ENCODE peak calls at places on chromosomes 4 and X, in six cellular contexts. U, S, B, Y, Q and A are unnamed samples.

GRCh38 chr4:119626420-119626819 is 2.2 kb downstream of the PDE5A start:
- DNase-seq in S (no peak), Q (no peak), Y (no peak), U (no peak), B (no peak), A (no peak)

GRCh38 chr4:44320833-44321232 is 127.8 kb downstream of the KCTD8 start:
- DNase-seq in S (no peak), B (no peak), Y (no peak), Q (no peak), U (no peak), A (no peak)

GRCh38 chr4:111400736-111401135 is 744.5 kb upstream of the FAM241A start:
- DNase-seq in S (peak; percentile 26), Q (peak; percentile 68), B (peak; percentile 12), U (peak; percentile 1), Y (no peak), A (peak; percentile 67)

GRCh38 chr4:81811562-81812293 is 340.0 kb upstream of the RASGEF1B start:
- DNase-seq in B (peak; percentile 6), S (peak; percentile 10), U (no peak), Q (no peak), Y (no peak), A (no peak)

GRCh38 chr4:88843067-88843723 is 145.6 kb upstream of the NAP1L5 start:
- DNase-seq in U (no peak), B (peak; percentile 78), S (no peak), Y (no peak), Q (no peak), A (no peak)

GRCh38 chr4:113773014-113773413 is 11.5 kb upstream of the CAMK2D start:
- DNase-seq in Y (no peak), U (no peak), B (no peak), S (no peak), Q (no peak), A (no peak)

GRCh38 chr4:121472937-121473721 is 92.3 kb upstream of the QRFPR start:
- DNase-seq in B (no peak), S (no peak), U (no peak), Q (no peak), Y (no peak), A (no peak)

GRCh38 chrX:49276671-49277519 is 7.3 kb downstream of the PPP1R3F start:
- DNase-seq in U (no peak), Q (no peak), S (no peak), B (no peak), Y (no peak), A (peak; percentile 3)

GRCh38 chr4:7348946-7349900 is 85.5 kb downstream of the PSAPL1 start:
- DNase-seq in Y (no peak), Q (no peak), S (no peak), B (no peak), U (no peak), A (no peak)

GRCh38 chr4:3572363-3572762 is 40.1 kb upstream of the LRPAP1 start:
- DNase-seq in S (no peak), Q (no peak), B (no peak), Y (peak; percentile 49), U (no peak), A (no peak)

GRCh38 chrX:44400588-44400987 is 57.1 kb upstream of the EFHC2 start:
- DNase-seq in Y (no peak), Q (peak; percentile 95), U (peak; percentile 95), S (peak; percentile 29), B (peak; percentile 95), A (peak; percentile 90)

GRCh38 chr4:144480068-144480467 is 165.9 kb upstream of the HHIP start:
- DNase-seq in U (no peak), S (no peak), Y (no peak), Q (no peak), B (no peak), A (no peak)

GRCh38 chrX:114798902-114799301 is 215.0 kb downstream of the HTR2C start:
- DNase-seq in B (peak; percentile 54), U (peak; percentile 23), S (no peak), Y (no peak), Q (no peak), A (peak; percentile 0)

GRCh38 chr4:159655547-159655946 is 552.7 kb downstream of the RAPGEF2 start:
- DNase-seq in U (peak; percentile 95), Q (peak; percentile 99), B (peak; percentile 53), S (no peak), Y (no peak), A (no peak)

GRCh38 chr4:5722328-5722727 is 11.3 kb downstream of the EVC start:
- DNase-seq in S (peak; percentile 43), Y (no peak), Q (peak; percentile 38), U (no peak), B (peak; percentile 76), A (peak; percentile 43)

GRCh38 chrX:24647257-24648058 is at the start of gene PCYT1B:
- DNase-seq in Q (peak; percentile 68), U (peak; percentile 80), Y (peak; percentile 94), S (peak; percentile 86), B (no peak), A (peak; percentile 68)

GRCh38 chr4:15117270-15117946 is 115.1 kb downstream of the CPEB2 start:
- DNase-seq in Q (no peak), B (no peak), S (no peak), Y (no peak), U (no peak), A (peak; percentile 10)

GRCh38 chr4:165663411-165663810 is 209.6 kb upstream of the TLL1 start:
- DNase-seq in B (no peak), U (peak; percentile 11), S (no peak), Q (peak; percentile 34), Y (no peak), A (peak; percentile 53)

GRCh38 chr4:19382993-19383392 is 868.7 kb upstream of the SLIT2 start:
- DNase-seq in Y (no peak), S (no peak), U (peak; percentile 4), B (peak; percentile 55), Q (peak; percentile 31), A (peak; percentile 63)

GRCh38 chr4:138181288-138181687 is 60.9 kb downstream of the SLC7A11 start:
- DNase-seq in S (peak; percentile 65), U (no peak), B (no peak), Y (no peak), Q (peak; percentile 16), A (peak; percentile 82)

GRCh38 chr4:47836655-47837581 is 949 bp downstream of the CORIN start:
- DNase-seq in B (peak; percentile 83), Y (peak; percentile 89), Q (peak; percentile 67), S (peak; percentile 91), U (peak; percentile 78), A (peak; percentile 83)
- TF ChIP-seq EZH2 in B (no peak), Y (no peak), Q (no peak), S (no peak), U (no peak), A (no peak)

GRCh38 chr4:169248645-169249044 is 22.1 kb downstream of the SH3RF1 start:
- DNase-seq in Y (no peak), S (no peak), Q (no peak), U (no peak), B (no peak), A (no peak)

GRCh38 chr4:169252339-169253086 is 18.2 kb downstream of the SH3RF1 start:
- DNase-seq in Q (peak; percentile 34), U (no peak), S (no peak), B (no peak), Y (no peak), A (peak; percentile 42)

GRCh38 chr4:169251291-169252235 is 19.2 kb downstream of the SH3RF1 start:
- DNase-seq in Q (peak; percentile 60), U (peak; percentile 42), S (peak; percentile 64), B (peak; percentile 91), Y (peak; percentile 55), A (no peak)

GRCh38 chr4:169249214-169249973 is 21.4 kb downstream of the SH3RF1 start:
- DNase-seq in B (peak; percentile 82), U (no peak), Q (peak; percentile 78), S (peak; percentile 48), Y (no peak), A (peak; percentile 55)

GRCh38 chr4:169250796-169251195 is 20.0 kb downstream of the SH3RF1 start:
- DNase-seq in B (no peak), Q (no peak), S (no peak), U (no peak), Y (no peak), A (no peak)
- H3K4me1 ChIP-seq in B (peaks cover 66% of the 10 kb centered on the region), Q (peaks cover 65% of the 10 kb centered on the region), S (peaks cover 54% of the 10 kb centered on the region), U (peaks cover 55% of the 10 kb centered on the region), Y (peaks cover 40% of the 10 kb centered on the region), A (peaks cover 21% of the 10 kb centered on the region)

GRCh38 chrX:53440101-53440500 is 5.9 kb upstream of the HSD17B10 start:
- DNase-seq in U (peak; percentile 5), B (peak; percentile 48), S (no peak), Y (no peak), Q (no peak), A (no peak)
- H3K27ac ChIP-seq in U (peak overlapping the region; percentile 60), B (peak overlapping the region; percentile 82), S (peak overlapping the region; percentile 49), Y (no peak overlapping the region), Q (no peak overlapping the region), A (no peak overlapping the region)

GRCh38 chr4:173515458-173515857 is 14.6 kb downstream of the HAND2 start:
- DNase-seq in S (peak; percentile 2), B (no peak), Q (no peak), U (no peak), Y (no peak), A (no peak)

GRCh38 chr4:173517781-173518371 is 12.2 kb downstream of the HAND2 start:
- DNase-seq in Q (no peak), U (no peak), B (no peak), S (peak; percentile 39), Y (peak; percentile 88), A (no peak)

GRCh38 chr4:173514641-173515217 is 15.3 kb downstream of the HAND2 start:
- DNase-seq in U (no peak), Y (no peak), Q (no peak), S (peak; percentile 1), B (no peak), A (no peak)

GRCh38 chr4:173518419-173519102 is 11.5 kb downstream of the HAND2 start:
- DNase-seq in B (no peak), Y (peak; percentile 47), U (no peak), S (peak; percentile 36), Q (no peak), A (no peak)

DNA sequence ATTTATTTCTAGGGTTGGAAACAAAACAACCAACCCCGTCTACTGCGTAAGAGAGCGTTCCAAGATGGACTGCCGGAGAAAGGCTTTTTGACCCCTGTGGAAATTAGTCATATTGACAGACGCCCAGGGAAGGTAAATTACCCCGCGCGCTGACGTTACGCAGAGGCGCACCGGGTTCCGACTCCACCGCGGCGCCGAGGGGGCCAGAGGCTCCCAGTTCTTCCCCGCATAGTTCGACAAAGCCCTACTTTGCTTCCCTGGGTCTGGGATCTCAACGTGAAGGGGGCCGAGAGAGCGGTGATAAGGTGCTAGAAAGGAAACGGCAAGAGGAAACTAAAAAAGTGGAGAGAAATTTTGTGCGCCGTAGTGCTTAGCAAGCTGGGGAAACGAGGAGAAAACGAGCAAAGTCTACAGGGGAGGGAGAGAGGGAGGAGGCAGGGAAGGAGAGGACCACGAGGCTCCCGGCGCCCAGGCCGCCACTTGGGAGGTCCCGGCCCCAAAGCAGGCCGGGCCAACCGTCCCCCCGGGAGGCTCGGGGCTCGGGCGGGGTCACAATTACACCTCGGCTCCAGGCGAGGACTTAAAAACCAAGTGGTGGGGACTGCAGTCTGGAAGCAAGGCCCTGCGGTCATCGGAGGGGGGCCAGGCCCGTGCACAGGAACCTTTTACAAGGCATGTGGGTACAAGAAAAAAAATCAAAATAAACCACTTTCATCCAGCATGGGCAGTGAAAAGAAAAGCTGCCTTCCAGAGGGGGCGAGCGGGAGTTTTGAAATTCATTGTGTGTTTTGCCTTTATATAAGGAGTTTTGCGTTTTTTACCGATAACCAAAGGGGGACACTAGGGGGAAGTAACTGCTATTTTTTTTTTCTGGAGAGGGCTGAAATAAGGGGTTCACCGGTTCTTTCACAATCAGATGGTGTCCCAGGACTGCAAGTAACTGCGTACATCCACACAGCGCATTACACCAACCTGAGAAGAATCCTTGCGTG is 13.1 kb downstream of the HAND2 start:
- DNase-seq in Y (peak; percentile 81), Q (no peak), B (no peak), S (peak; percentile 52), U (no peak), A (no peak)
- TF ChIP-seq EZH2 in Y (peak; percentile 97), Q (peak; percentile 56), B (no peak), S (peak; percentile 35), U (peak; percentile 70), A (peak; percentile 62)